ENCODE peak calls at places on chromosome 11, in nine cellular contexts. Q, W, M, S, L, R, B, K and N are unnamed samples.

GRCh38 chr11:24705474-24705873 is 208.6 kb downstream of the LUZP2 start:
- DNase-seq in Q (no peak), W (no peak), M (no peak), S (no peak), L (no peak), R (no peak), B (no peak), K (no peak), N (no peak)

GRCh38 chr11:103940542-103940941 is 95.9 kb upstream of the DDI1 start:
- DNase-seq in Q (no peak), W (no peak), M (no peak), S (no peak), L (no peak), R (no peak), B (peak; percentile 75), K (no peak), N (no peak)

GRCh38 chr11:132992838-132993680 is 539.2 kb downstream of the OPCML start:
- DNase-seq in Q (no peak), W (peak; percentile 13), M (no peak), S (peak; percentile 4), L (no peak), R (no peak), B (no peak), K (no peak), N (no peak)

GRCh38 chr11:104918113-104918824 is 20.0 kb upstream of the CASP12 start:
- DNase-seq in Q (no peak), W (peak; percentile 76), M (no peak), S (peak; percentile 93), L (no peak), R (no peak), B (peak; percentile 25), K (no peak), N (peak; percentile 30)

GRCh38 chr11:117143390-117143789 is 697 bp upstream of the PAFAH1B2 start:
- DNase-seq in Q (no peak), W (peak; percentile 70), M (no peak), S (peak; percentile 59), L (peak; percentile 47), R (peak; percentile 24), B (peak; percentile 63), K (peak; percentile 81), N (no peak)

GRCh38 chr11:36313073-36313472 is 17.0 kb downstream of the PRR5L start:
- DNase-seq in Q (no peak), W (no peak), M (no peak), S (no peak), L (no peak), R (no peak), B (peak; percentile 53), K (no peak), N (no peak)

GRCh38 chr11:33692013-33692504 is 8.6 kb downstream of the C11orf91 start:
- DNase-seq in Q (no peak), W (peak; percentile 97), M (no peak), S (peak; percentile 96), L (peak; percentile 69), R (peak; percentile 56), B (peak; percentile 95), K (peak; percentile 71), N (no peak)

GRCh38 chr11:11308249-11308648 is 44.8 kb downstream of the CSNK2A3 start:
- DNase-seq in Q (no peak), W (no peak), M (no peak), S (no peak), L (no peak), R (no peak), B (no peak), K (no peak), N (no peak)

GRCh38 chr11:127395034-127395433 is 394.5 kb upstream of the KIRREL3 start:
- DNase-seq in Q (no peak), W (no peak), M (no peak), S (no peak), L (no peak), R (no peak), B (no peak), K (peak; percentile 14), N (no peak)

GRCh38 chr11:15118431-15118830 is 3.7 kb downstream of the INSC start:
- DNase-seq in Q (no peak), W (no peak), M (no peak), S (no peak), L (no peak), R (peak; percentile 27), B (peak; percentile 44), K (no peak), N (no peak)

GRCh38 chr11:46680815-46681214 is 19.6 kb downstream of the ARHGAP1 start:
- DNase-seq in Q (no peak), W (no peak), M (peak; percentile 49), S (no peak), L (no peak), R (no peak), B (no peak), K (no peak), N (no peak)

GRCh38 chr11:70205049-70205725 is 2.1 kb downstream of the FADD start:
- DNase-seq in Q (no peak), W (peak; percentile 14), M (peak; percentile 40), S (no peak), L (no peak), R (no peak), B (no peak), K (no peak), N (peak; percentile 13)

GRCh38 chr11:46247664-46248063 is 29.8 kb upstream of the CREB3L1 start:
- DNase-seq in Q (no peak), W (peak; percentile 47), M (no peak), S (peak; percentile 43), L (peak; percentile 46), R (peak; percentile 76), B (peak; percentile 83), K (peak; percentile 85), N (no peak)

GRCh38 chr11:123654566-123655081 is at the start of gene SCN3B:
- DNase-seq in Q (no peak), W (peak; percentile 71), M (peak; percentile 90), S (peak; percentile 60), L (peak; percentile 72), R (no peak), B (peak; percentile 78), K (peak; percentile 83), N (peak; percentile 78)

GRCh38 chr11:123659311-123659710 is 4.9 kb upstream of the SCN3B start:
- DNase-seq in Q (no peak), W (no peak), M (no peak), S (no peak), L (no peak), R (no peak), B (no peak), K (no peak), N (no peak)

GRCh38 chr11:123650901-123651300 is 3.5 kb downstream of the SCN3B start:
- DNase-seq in Q (no peak), W (no peak), M (no peak), S (no peak), L (no peak), R (no peak), B (no peak), K (no peak), N (no peak)

GRCh38 chr11:123653997-123654565 is 343 bp downstream of the SCN3B start:
- DNase-seq in Q (no peak), W (peak; percentile 51), M (peak; percentile 81), S (peak; percentile 31), L (peak; percentile 35), R (no peak), B (peak; percentile 59), K (peak; percentile 62), N (peak; percentile 92)

GRCh38 chr11:123653405-123653996 is 923 bp downstream of the SCN3B start:
- DNase-seq in Q (no peak), W (no peak), M (no peak), S (no peak), L (peak; percentile 33), R (no peak), B (peak; percentile 5), K (no peak), N (no peak)
- H3K4me3 ChIP-seq in Q (peak overlapping the region; percentile 36), W (peak overlapping the region; percentile 51), M (peak overlapping the region; percentile 76), S (no peak overlapping the region), L (peak overlapping the region; percentile 73), R (no peak overlapping the region), B (peak overlapping the region; percentile 46), K (peak overlapping the region; percentile 18), N (peak overlapping the region; percentile 69)

DNA sequence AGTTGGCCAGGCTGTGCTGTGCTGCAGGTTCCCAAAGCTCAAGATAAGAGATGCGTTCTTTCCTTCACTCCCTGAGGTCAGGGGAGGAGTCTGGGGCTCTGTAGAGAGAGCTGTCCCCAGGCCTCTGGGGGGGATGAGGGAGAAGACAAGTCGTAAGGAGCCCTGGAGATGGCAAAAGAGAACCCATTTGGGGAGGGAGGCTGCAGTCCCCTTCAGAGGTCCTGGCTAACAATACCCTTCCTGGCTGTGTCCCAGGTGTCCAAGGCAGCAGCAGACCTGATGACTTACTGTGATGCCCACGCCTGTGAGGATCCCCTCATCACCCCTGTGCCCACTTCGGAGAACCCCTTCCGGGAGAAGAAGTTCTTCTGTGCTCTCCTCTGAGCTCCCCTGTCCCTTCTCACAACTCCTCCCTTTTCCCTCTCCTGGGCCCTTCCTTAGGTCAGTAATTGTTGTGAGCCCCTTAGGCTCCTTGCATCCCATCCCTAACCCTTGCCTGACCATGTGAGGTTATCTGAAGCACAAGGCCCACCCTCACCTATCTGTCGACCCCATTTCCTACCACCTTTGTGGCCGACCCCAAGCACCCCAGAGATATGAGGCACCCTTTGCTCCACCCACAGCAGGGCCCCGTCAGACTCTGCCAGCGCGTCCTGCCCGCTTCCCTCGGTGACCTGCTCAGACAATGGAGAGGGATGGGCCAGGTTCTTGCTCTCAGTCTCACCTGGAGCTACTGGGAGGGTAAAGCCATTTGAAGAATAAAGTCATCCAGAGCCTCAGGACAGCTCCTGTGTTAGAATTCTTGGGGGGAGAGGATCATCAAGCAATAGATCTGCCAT is 1.2 kb downstream of the GNG3 start:
- DNase-seq in Q (no peak), W (no peak), M (no peak), S (no peak), L (no peak), R (no peak), B (peak; percentile 48), K (peak; percentile 40), N (peak; percentile 89)
- H3K4me3 ChIP-seq in Q (peak overlapping the region; percentile 36), W (peak overlapping the region; percentile 32), M (peak overlapping the region; percentile 52), S (peak overlapping the region; percentile 25), L (peak overlapping the region; percentile 41), R (peak overlapping the region; percentile 69), B (peak overlapping the region; percentile 72), K (no peak overlapping the region), N (peak overlapping the region; percentile 82)

DNA sequence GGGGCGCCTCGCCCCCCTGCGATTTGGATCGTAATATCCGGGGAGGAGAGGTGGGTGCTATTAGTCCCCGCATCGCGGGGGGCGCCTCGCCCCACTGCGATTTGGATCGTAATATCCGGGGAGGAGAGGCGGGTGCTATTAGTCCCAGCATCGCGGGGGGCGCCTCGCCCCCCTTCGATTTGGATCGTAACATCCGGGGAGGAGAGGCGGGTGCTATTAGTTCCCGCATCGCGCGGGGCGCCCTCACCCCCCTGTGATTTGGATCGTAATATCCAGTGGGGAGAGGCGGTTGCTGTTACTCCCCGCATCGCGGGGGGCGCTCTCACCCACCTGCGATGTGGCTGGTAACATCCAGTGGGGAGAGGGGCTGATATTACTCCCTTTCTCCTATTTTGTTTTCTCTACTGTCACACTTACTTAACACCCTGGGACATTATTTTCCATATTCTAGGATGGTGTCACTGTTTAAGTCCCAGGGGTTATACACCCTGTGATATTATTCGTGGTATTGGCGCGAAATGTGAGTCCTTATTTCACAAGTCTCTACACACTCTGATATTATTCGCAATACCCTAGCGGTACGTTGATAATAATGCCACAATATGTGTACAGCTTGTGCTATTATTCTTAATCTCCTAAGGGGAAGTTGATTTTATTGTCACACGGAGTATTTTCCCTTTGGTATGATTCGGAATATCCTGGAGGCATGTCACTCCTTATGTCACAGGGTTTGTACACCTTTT is 57.8 kb upstream of the ALDH3B2 start:
- DNase-seq in Q (no peak), W (no peak), M (no peak), S (no peak), L (peak; percentile 63), R (no peak), B (no peak), K (peak; percentile 60), N (peak; percentile 22)
- H3K4me3 ChIP-seq in Q (no peak overlapping the region), W (peak overlapping the region; percentile 26), M (peak overlapping the region; percentile 15), S (no peak overlapping the region), L (peak overlapping the region; percentile 63), R (no peak overlapping the region), B (no peak overlapping the region), K (no peak overlapping the region), N (no peak overlapping the region)

GRCh38 chr11:130191896-130192295 is 32.3 kb downstream of the ST14 start:
- DNase-seq in Q (no peak), W (no peak), M (no peak), S (no peak), L (no peak), R (no peak), B (no peak), K (no peak), N (peak; percentile 38)
- H3K4me3 ChIP-seq in Q (no peak overlapping the region), W (no peak overlapping the region), M (no peak overlapping the region), S (no peak overlapping the region), L (no peak overlapping the region), R (no peak overlapping the region), B (no peak overlapping the region), K (no peak overlapping the region), N (no peak overlapping the region)